ENCODE peak calls at places on chromosomes 2 and 18, in five cellular contexts. M is WERI-Rb-1, W is heart left ventricle, J is tibial nerve, T is psoas muscle. C is an unnamed sample.

GRCh38 chr2:234843411-234843810 is 108.4 kb upstream of the SH3BP4 start:
- DNase-seq in M (no peak), W (no peak), J (no peak), T (no peak), C (no peak)

GRCh38 chr2:158619496-158619895 is 162.7 kb downstream of the PKP4 start:
- DNase-seq in M (no peak), W (no peak), J (no peak), T (no peak), C (no peak)

GRCh38 chr18:34787931-34788532 is 77.9 kb downstream of the DTNA start:
- DNase-seq in M (peak; percentile 14), W (peak; percentile 20), J (no peak), T (no peak), C (peak; percentile 48)

GRCh38 chr2:95359035-95359434 is 43.5 kb upstream of the FAHD2A start:
- DNase-seq in M (no peak), W (no peak), J (no peak), T (no peak), C (no peak)

GRCh38 chr18:37419272-37419671 is 146.3 kb downstream of the CELF4 start:
- DNase-seq in M (no peak), W (no peak), J (no peak), T (no peak), C (no peak)

GRCh38 chr2:161031516-161031915 is 128.7 kb upstream of the TANK start:
- DNase-seq in M (no peak), W (no peak), J (no peak), T (no peak), C (no peak)

GRCh38 chr18:55320399-55321255 is 267.4 kb downstream of the TCF4 start:
- DNase-seq in M (no peak), W (no peak), J (no peak), T (no peak), C (no peak)

GRCh38 chr2:169772651-169773050 is 26.0 kb upstream of the SSB start:
- DNase-seq in M (no peak), W (no peak), J (no peak), T (no peak), C (no peak)

GRCh38 chr2:66872056-66872821 is 437.3 kb downstream of the MEIS1 start:
- DNase-seq in M (no peak), W (no peak), J (no peak), T (no peak), C (no peak)

GRCh38 chr2:210003394-210003793 is 956 bp downstream of the RPE start:
- DNase-seq in M (no peak), W (no peak), J (no peak), T (no peak), C (no peak)

GRCh38 chr2:16184945-16185660 is 244.8 kb downstream of the MYCN start:
- DNase-seq in M (no peak), W (no peak), J (no peak), T (no peak), C (no peak)

GRCh38 chr2:176997074-176997791 is 215.4 kb upstream of the HNRNPA3 start:
- DNase-seq in M (no peak), W (no peak), J (no peak), T (no peak), C (no peak)

GRCh38 chr2:120305296-120305695 is 40.6 kb upstream of the INHBB start:
- DNase-seq in M (peak; percentile 78), W (no peak), J (no peak), T (no peak), C (no peak)

GRCh38 chr2:117942551-117942950 is 71.3 kb downstream of the CCDC93 start:
- DNase-seq in M (no peak), W (no peak), J (no peak), T (no peak), C (no peak)

GRCh38 chr2:127859712-127860085 is 1.7 kb upstream of the POLR2D start:
- DNase-seq in M (peak; percentile 25), W (no peak), J (no peak), T (no peak), C (peak; percentile 68)

GRCh38 chr2:189178726-189179606 is 595 bp downstream of the COL5A2 start:
- DNase-seq in M (no peak), W (peak; percentile 20), J (no peak), T (peak; percentile 48), C (peak; percentile 28)

GRCh38 chr2:238127165-238128060 is 11.1 kb upstream of the KLHL30 start:
- DNase-seq in M (peak; percentile 49), W (no peak), J (no peak), T (peak; percentile 58), C (peak; percentile 41)

GRCh38 chr2:128307595-128307994 is 11.1 kb downstream of the HS6ST1 start:
- DNase-seq in M (no peak), W (no peak), J (no peak), T (no peak), C (no peak)

GRCh38 chr2:57760448-57760847 is 286.2 kb upstream of the VRK2 start:
- DNase-seq in M (no peak), W (no peak), J (no peak), T (no peak), C (no peak)

GRCh38 chr2:55907686-55908085 is 15.9 kb downstream of the EFEMP1 start:
- DNase-seq in M (no peak), W (no peak), J (no peak), T (no peak), C (no peak)

GRCh38 chr2:1489486-1489885 is 76.2 kb downstream of the TPO start:
- DNase-seq in M (no peak), W (no peak), J (no peak), T (no peak), C (no peak)

GRCh38 chr2:202034249-202035088 is 814 bp downstream of the FZD7 start:
- DNase-seq in M (no peak), W (no peak), J (no peak), T (peak; percentile 62), C (peak; percentile 49)

GRCh38 chr18:62659698-62660097 is 55.6 kb upstream of the PHLPP1 start:
- DNase-seq in M (no peak), W (no peak), J (no peak), T (no peak), C (no peak)

GRCh38 chr2:12577567-12577966 is 139.2 kb upstream of the TRIB2 start:
- DNase-seq in M (peak; percentile 38), W (no peak), J (no peak), T (no peak), C (no peak)

GRCh38 chr2:145484443-145485086 is 964.6 kb upstream of the ZEB2 start:
- DNase-seq in M (no peak), W (no peak), J (no peak), T (no peak), C (no peak)

GRCh38 chr18:3401669-3402620 is 48.0 kb upstream of the TGIF1 start:
- DNase-seq in M (no peak), W (no peak), J (no peak), T (no peak), C (no peak)

GRCh38 chr2:53787911-53788289 is 1.1 kb downstream of the ERLEC1 start:
- DNase-seq in M (no peak), W (no peak), J (no peak), T (no peak), C (no peak)

GRCh38 chr2:10413488-10413887 is 34.6 kb downstream of the ODC1 start:
- DNase-seq in M (no peak), W (no peak), J (no peak), T (no peak), C (no peak)

GRCh38 chr18:56307771-56308170 is 330.6 kb downstream of the TXNL1 start:
- DNase-seq in M (no peak), W (no peak), J (no peak), T (no peak), C (no peak)

GRCh38 chr2:29155578-29155977 is 40.4 kb downstream of the CLIP4 start:
- DNase-seq in M (no peak), W (no peak), J (no peak), T (no peak), C (no peak)

GRCh38 chr2:10575566-10576300 is 114.0 kb downstream of the NOL10 start:
- DNase-seq in M (no peak), W (no peak), J (no peak), T (no peak), C (no peak)

GRCh38 chr18:33579147-33579867 is 1.3 kb downstream of the ASXL3 start:
- DNase-seq in M (no peak), W (no peak), J (no peak), T (no peak), C (peak; percentile 6)

GRCh38 chr2:44295636-44296359 is 20.5 kb downstream of the SLC3A1 start:
- DNase-seq in M (no peak), W (no peak), J (no peak), T (no peak), C (no peak)

GRCh38 chr2:23756593-23757292 is 170.2 kb downstream of the ATAD2B start:
- DNase-seq in M (peak; percentile 45), W (no peak), J (no peak), T (no peak), C (no peak)

GRCh38 chr2:234579231-234579962 is 82.5 kb upstream of the ARL4C start:
- DNase-seq in M (peak; percentile 72), W (no peak), J (no peak), T (no peak), C (no peak)

DNA sequence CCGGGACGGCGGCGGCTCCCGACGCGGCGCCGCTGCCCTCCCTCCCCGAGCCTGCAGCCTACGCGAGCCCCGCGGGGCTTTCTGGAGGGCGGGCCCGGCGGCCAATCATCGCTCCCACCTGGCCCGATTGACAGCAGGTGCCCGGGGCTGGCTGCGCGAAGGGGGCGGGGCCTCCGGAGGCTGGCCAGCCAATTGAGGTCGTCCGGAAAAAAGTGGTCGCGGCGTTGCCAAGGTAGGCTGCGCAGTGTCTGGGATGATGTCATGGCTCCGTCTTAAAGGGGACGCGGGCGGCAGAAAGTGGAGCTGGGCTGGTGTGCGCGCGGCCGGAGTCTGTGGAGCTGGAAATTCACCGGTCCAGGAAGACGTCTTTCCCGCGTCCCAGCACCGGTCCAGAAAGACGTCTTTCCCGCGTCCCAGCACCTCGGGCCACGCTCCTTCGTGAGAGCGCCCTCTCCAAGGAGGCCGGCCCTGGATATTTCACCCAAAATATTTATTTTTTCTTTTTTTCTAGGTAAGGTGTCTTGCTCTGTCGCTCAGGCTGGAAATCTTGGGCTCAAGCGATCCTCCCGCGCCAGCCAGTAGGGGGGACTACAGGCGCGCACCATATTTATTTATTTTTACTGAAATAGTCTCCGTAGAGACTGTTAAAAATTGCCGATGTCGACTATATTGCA is at the start of gene ACTR1B:
- DNase-seq in M (peak; percentile 98), W (peak; percentile 98), J (peak; percentile 96), T (peak; percentile 99), C (peak; percentile 97)
- TF ChIP-seq CTCF in M (no peak), W (peak; percentile 63), J (no peak), T (peak; percentile 58), C (peak; percentile 59)

GRCh38 chr2:61702088-61702467 is 151.8 kb downstream of the FAM161A start:
- DNase-seq in M (no peak), W (no peak), J (no peak), T (no peak), C (no peak)
- TF ChIP-seq CTCF in M (no peak), W (no peak), J (no peak), T (no peak), C (no peak)

GRCh38 chr2:46436800-46437199 is 42.6 kb upstream of the TMEM247 start:
- DNase-seq in M (no peak), W (no peak), J (no peak), T (no peak), C (no peak)
- TF ChIP-seq CTCF in M (no peak), W (no peak), J (no peak), T (no peak), C (no peak)

DNA sequence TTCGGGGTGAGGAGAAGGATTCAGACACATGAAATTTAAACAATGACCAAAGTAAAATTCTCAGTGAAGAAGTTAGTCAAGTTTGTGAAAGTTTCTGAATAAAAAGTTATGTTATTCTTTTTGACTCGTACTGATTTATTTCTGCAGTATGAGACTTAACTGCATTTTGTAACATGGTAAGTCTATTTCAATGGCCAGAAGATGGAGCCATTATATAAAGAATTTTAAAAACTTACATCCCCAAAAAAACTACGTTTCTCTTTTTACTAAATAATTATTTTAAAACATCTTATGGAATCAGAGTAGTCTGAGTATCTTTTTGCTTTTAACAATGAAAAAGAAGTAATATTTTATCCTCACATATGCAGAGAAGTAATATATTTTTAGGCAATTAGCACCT is 51.4 kb upstream of the SCN1A start:
- DNase-seq in M (no peak), W (no peak), J (no peak), T (no peak), C (no peak)
- TF ChIP-seq CTCF in M (no peak), W (no peak), J (no peak), T (no peak), C (no peak)

C was measured in nephron progenitor cell.